ENCODE peak calls at places on chromosomes 1 and 21, in nine cellular contexts. One of them, this sample, is unnamed.

GRCh38 chr1:115829023-115829674 is 11.8 kb downstream of the NHLH2 start:
- DNase-seq in HFF-Myc: peak; percentile 60
- DNase-seq in fibroblast of pulmonary artery: peak; percentile 71
- DNase-seq in lower lobe of right lung: peak; percentile 52
- DNase-seq in A549: peak; percentile 22
- DNase-seq in AG04450: peak; percentile 27
- DNase-seq in left lung: peak; percentile 63
- DNase-seq in astrocyte of the spinal cord: peak; percentile 65
- DNase-seq in fibroblast of lung: peak; percentile 78
- DNase-seq in this sample: peak; percentile 51

GRCh38 chr1:228084325-228084724 is 1.8 kb downstream of the ARF1 start:
- DNase-seq in HFF-Myc: no peak
- DNase-seq in fibroblast of pulmonary artery: peak; percentile 78
- DNase-seq in lower lobe of right lung: peak; percentile 20
- DNase-seq in A549: no peak
- DNase-seq in AG04450: peak; percentile 50
- DNase-seq in left lung: peak; percentile 29
- DNase-seq in astrocyte of the spinal cord: peak; percentile 56
- DNase-seq in fibroblast of lung: peak; percentile 81
- DNase-seq in this sample: peak; percentile 91

GRCh38 chr1:19517017-19517416 is 31.7 kb upstream of the CAPZB start:
- DNase-seq in HFF-Myc: no peak
- DNase-seq in fibroblast of pulmonary artery: no peak
- DNase-seq in lower lobe of right lung: no peak
- DNase-seq in A549: no peak
- DNase-seq in AG04450: no peak
- DNase-seq in left lung: no peak
- DNase-seq in astrocyte of the spinal cord: no peak
- DNase-seq in fibroblast of lung: no peak
- DNase-seq in this sample: no peak

GRCh38 chr21:20875741-20876140 is 122.5 kb upstream of the NCAM2 start:
- DNase-seq in HFF-Myc: no peak
- DNase-seq in fibroblast of pulmonary artery: no peak
- DNase-seq in lower lobe of right lung: no peak
- DNase-seq in A549: no peak
- DNase-seq in AG04450: no peak
- DNase-seq in left lung: no peak
- DNase-seq in astrocyte of the spinal cord: peak; percentile 4
- DNase-seq in fibroblast of lung: no peak
- DNase-seq in this sample: no peak

GRCh38 chr1:13797397-13797796 is 97.4 kb downstream of the PRDM2 start:
- DNase-seq in HFF-Myc: no peak
- DNase-seq in fibroblast of pulmonary artery: no peak
- DNase-seq in lower lobe of right lung: no peak
- DNase-seq in A549: no peak
- DNase-seq in AG04450: no peak
- DNase-seq in left lung: no peak
- DNase-seq in astrocyte of the spinal cord: no peak
- DNase-seq in fibroblast of lung: no peak
- DNase-seq in this sample: no peak

GRCh38 chr1:5505944-5506343 is 486.3 kb downstream of the NPHP4 start:
- DNase-seq in HFF-Myc: no peak
- DNase-seq in fibroblast of pulmonary artery: no peak
- DNase-seq in lower lobe of right lung: no peak
- DNase-seq in A549: no peak
- DNase-seq in AG04450: no peak
- DNase-seq in left lung: no peak
- DNase-seq in astrocyte of the spinal cord: no peak
- DNase-seq in fibroblast of lung: no peak
- DNase-seq in this sample: no peak

GRCh38 chr1:30756545-30757195 is 904 bp downstream of the LAPTM5 start:
- DNase-seq in HFF-Myc: peak; percentile 77
- DNase-seq in fibroblast of pulmonary artery: peak; percentile 62
- DNase-seq in lower lobe of right lung: peak; percentile 89
- DNase-seq in A549: peak; percentile 28
- DNase-seq in AG04450: no peak
- DNase-seq in left lung: peak; percentile 88
- DNase-seq in astrocyte of the spinal cord: peak; percentile 90
- DNase-seq in fibroblast of lung: peak; percentile 68
- DNase-seq in this sample: peak; percentile 83

GRCh38 chr1:24952413-24952841 is 22.4 kb upstream of the RUNX3 start:
- DNase-seq in HFF-Myc: no peak
- DNase-seq in fibroblast of pulmonary artery: no peak
- DNase-seq in lower lobe of right lung: no peak
- DNase-seq in A549: no peak
- DNase-seq in AG04450: no peak
- DNase-seq in left lung: no peak
- DNase-seq in astrocyte of the spinal cord: no peak
- DNase-seq in fibroblast of lung: no peak
- DNase-seq in this sample: no peak

GRCh38 chr1:54575161-54575560 is 27.1 kb downstream of the ACOT11 start:
- DNase-seq in HFF-Myc: no peak
- DNase-seq in fibroblast of pulmonary artery: no peak
- DNase-seq in lower lobe of right lung: no peak
- DNase-seq in A549: no peak
- DNase-seq in AG04450: no peak
- DNase-seq in left lung: no peak
- DNase-seq in astrocyte of the spinal cord: no peak
- DNase-seq in fibroblast of lung: no peak
- DNase-seq in this sample: no peak

GRCh38 chr1:84298336-84298687 is 3.2 kb upstream of the SAMD13 start:
- DNase-seq in HFF-Myc: no peak
- DNase-seq in fibroblast of pulmonary artery: peak; percentile 35
- DNase-seq in lower lobe of right lung: peak; percentile 71
- DNase-seq in A549: peak; percentile 34
- DNase-seq in AG04450: no peak
- DNase-seq in left lung: peak; percentile 54
- DNase-seq in astrocyte of the spinal cord: peak; percentile 38
- DNase-seq in fibroblast of lung: peak; percentile 34
- DNase-seq in this sample: peak; percentile 38

GRCh38 chr1:90964444-90965035 is 57.3 kb downstream of the ZNF644 start:
- DNase-seq in HFF-Myc: no peak
- DNase-seq in fibroblast of pulmonary artery: peak; percentile 45
- DNase-seq in lower lobe of right lung: no peak
- DNase-seq in A549: no peak
- DNase-seq in AG04450: no peak
- DNase-seq in left lung: no peak
- DNase-seq in astrocyte of the spinal cord: peak; percentile 31
- DNase-seq in fibroblast of lung: peak; percentile 46
- DNase-seq in this sample: peak; percentile 53

GRCh38 chr21:37266515-37267221 is 466 bp downstream of the VPS26C start:
- DNase-seq in HFF-Myc: no peak
- DNase-seq in fibroblast of pulmonary artery: peak; percentile 39
- DNase-seq in lower lobe of right lung: peak; percentile 80
- DNase-seq in A549: peak; percentile 23
- DNase-seq in AG04450: no peak
- DNase-seq in left lung: no peak
- DNase-seq in astrocyte of the spinal cord: peak; percentile 36
- DNase-seq in fibroblast of lung: peak; percentile 32
- DNase-seq in this sample: peak; percentile 40

GRCh38 chr1:178399177-178399728 is 97.5 kb downstream of the CLEC20A start:
- DNase-seq in HFF-Myc: no peak
- DNase-seq in fibroblast of pulmonary artery: no peak
- DNase-seq in lower lobe of right lung: no peak
- DNase-seq in A549: no peak
- DNase-seq in AG04450: no peak
- DNase-seq in left lung: no peak
- DNase-seq in astrocyte of the spinal cord: no peak
- DNase-seq in fibroblast of lung: no peak
- DNase-seq in this sample: no peak

GRCh38 chr1:62184291-62184690 is 10.4 kb upstream of the L1TD1 start:
- DNase-seq in HFF-Myc: no peak
- DNase-seq in fibroblast of pulmonary artery: no peak
- DNase-seq in lower lobe of right lung: no peak
- DNase-seq in A549: no peak
- DNase-seq in AG04450: no peak
- DNase-seq in left lung: no peak
- DNase-seq in astrocyte of the spinal cord: no peak
- DNase-seq in fibroblast of lung: no peak
- DNase-seq in this sample: no peak

GRCh38 chr1:214753236-214753852 is 150.3 kb downstream of the CENPF start:
- DNase-seq in HFF-Myc: no peak
- DNase-seq in fibroblast of pulmonary artery: no peak
- DNase-seq in lower lobe of right lung: no peak
- DNase-seq in A549: no peak
- DNase-seq in AG04450: no peak
- DNase-seq in left lung: no peak
- DNase-seq in astrocyte of the spinal cord: no peak
- DNase-seq in fibroblast of lung: no peak
- DNase-seq in this sample: no peak

GRCh38 chr1:203686091-203686632 is 59.5 kb downstream of the ATP2B4 start:
- DNase-seq in HFF-Myc: no peak
- DNase-seq in fibroblast of pulmonary artery: no peak
- DNase-seq in lower lobe of right lung: no peak
- DNase-seq in A549: peak; percentile 14
- DNase-seq in AG04450: no peak
- DNase-seq in left lung: no peak
- DNase-seq in astrocyte of the spinal cord: peak; percentile 24
- DNase-seq in fibroblast of lung: peak; percentile 47
- DNase-seq in this sample: peak; percentile 35

GRCh38 chr1:34166191-34167090 is 1.4 kb upstream of the CSMD2 start:
- DNase-seq in HFF-Myc: no peak
- DNase-seq in fibroblast of pulmonary artery: no peak
- DNase-seq in lower lobe of right lung: no peak
- DNase-seq in A549: no peak
- DNase-seq in AG04450: no peak
- DNase-seq in left lung: no peak
- DNase-seq in astrocyte of the spinal cord: peak; percentile 17
- DNase-seq in fibroblast of lung: no peak
- DNase-seq in this sample: no peak

GRCh38 chr1:6625579-6626149 is 996 bp downstream of the THAP3 start:
- DNase-seq in HFF-Myc: no peak
- DNase-seq in fibroblast of pulmonary artery: peak; percentile 60
- DNase-seq in lower lobe of right lung: no peak
- DNase-seq in A549: peak; percentile 14
- DNase-seq in AG04450: no peak
- DNase-seq in left lung: no peak
- DNase-seq in astrocyte of the spinal cord: peak; percentile 34
- DNase-seq in fibroblast of lung: peak; percentile 69
- DNase-seq in this sample: peak; percentile 50

DNA sequence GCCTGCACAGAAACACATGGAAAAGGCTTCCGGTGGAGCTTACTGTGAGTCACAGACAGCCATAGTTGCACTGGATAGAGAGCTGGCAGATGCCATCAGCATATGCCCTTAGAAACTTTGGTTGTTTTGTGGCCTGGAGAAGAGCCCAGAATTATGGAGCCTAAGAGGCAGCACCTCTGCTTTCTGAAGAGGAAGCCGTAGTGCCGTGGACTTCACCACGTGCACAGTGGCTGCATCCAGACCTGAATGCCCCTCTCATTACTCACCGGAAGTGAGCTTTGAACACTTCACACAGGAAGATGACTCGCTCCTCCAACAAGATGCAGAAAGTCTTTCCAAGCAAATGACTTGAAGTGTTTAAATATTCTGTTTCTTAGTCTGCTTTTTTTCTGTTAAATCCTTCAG is 28.4 kb downstream of the JUN start:
- DNase-seq in HFF-Myc: peak; percentile 100
- DNase-seq in fibroblast of pulmonary artery: peak; percentile 99
- DNase-seq in lower lobe of right lung: peak; percentile 51
- DNase-seq in A549: peak; percentile 76
- DNase-seq in AG04450: peak; percentile 99
- DNase-seq in left lung: peak; percentile 71
- DNase-seq in astrocyte of the spinal cord: peak; percentile 99
- DNase-seq in fibroblast of lung: peak; percentile 99
- DNase-seq in this sample: peak; percentile 99
- H3K4me3 ChIP-seq in HFF-Myc: no peak overlapping the region
- H3K4me3 ChIP-seq in fibroblast of pulmonary artery: no peak overlapping the region
- H3K4me3 ChIP-seq in lower lobe of right lung: no peak overlapping the region
- H3K4me3 ChIP-seq in A549: no peak overlapping the region
- H3K4me3 ChIP-seq in AG04450: peak overlapping the region; percentile 8
- H3K4me3 ChIP-seq in left lung: no peak overlapping the region
- H3K4me3 ChIP-seq in astrocyte of the spinal cord: no peak overlapping the region
- H3K4me3 ChIP-seq in fibroblast of lung: no peak overlapping the region
- H3K4me3 ChIP-seq in this sample: no peak overlapping the region

GRCh38 chr1:110300412-110300811 is 38.8 kb upstream of the RBM15 start:
- DNase-seq in HFF-Myc: no peak
- DNase-seq in fibroblast of pulmonary artery: no peak
- DNase-seq in lower lobe of right lung: no peak
- DNase-seq in A549: no peak
- DNase-seq in AG04450: no peak
- DNase-seq in left lung: no peak
- DNase-seq in astrocyte of the spinal cord: no peak
- DNase-seq in fibroblast of lung: no peak
- DNase-seq in this sample: no peak
- TF ChIP-seq CTCF in HFF-Myc: no peak
- TF ChIP-seq CTCF in fibroblast of pulmonary artery: no peak
- TF ChIP-seq CTCF in lower lobe of right lung: no peak
- TF ChIP-seq CTCF in A549: no peak
- TF ChIP-seq CTCF in AG04450: no peak
- TF ChIP-seq CTCF in left lung: no peak
- TF ChIP-seq CTCF in astrocyte of the spinal cord: no peak
- TF ChIP-seq CTCF in fibroblast of lung: no peak
- TF ChIP-seq CTCF in this sample: no peak

DNA sequence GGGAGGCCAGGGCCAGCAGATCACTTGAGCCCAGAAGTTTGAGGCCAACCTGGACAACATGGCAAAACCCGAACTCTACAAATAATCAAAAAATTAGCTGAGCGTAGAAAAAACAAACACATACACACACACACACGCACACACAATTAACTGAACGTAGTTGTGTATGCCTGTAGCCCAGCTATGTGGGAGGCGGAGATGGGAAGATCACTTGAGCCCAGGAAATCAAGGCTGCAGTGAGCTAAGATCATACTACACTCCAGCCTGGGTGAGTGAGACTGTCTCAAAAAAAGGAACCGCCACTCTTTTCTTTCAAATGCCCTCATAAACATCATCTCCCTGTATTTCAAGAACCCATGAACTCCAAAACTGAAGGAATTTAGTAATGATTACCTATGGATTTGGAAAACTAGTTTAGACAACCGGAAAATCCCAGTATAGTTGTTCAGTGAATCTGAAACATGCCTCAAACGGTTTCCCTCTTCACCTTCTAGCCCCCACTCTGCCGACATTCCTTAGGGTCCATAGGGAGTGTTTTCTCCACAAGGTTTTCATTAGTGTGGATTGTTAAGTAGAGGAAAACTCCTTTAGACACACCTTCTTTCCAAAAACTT is 4.5 kb downstream of the TXNIP start:
- DNase-seq in HFF-Myc: no peak
- DNase-seq in fibroblast of pulmonary artery: no peak
- DNase-seq in lower lobe of right lung: no peak
- DNase-seq in A549: no peak
- DNase-seq in AG04450: no peak
- DNase-seq in left lung: peak; percentile 38
- DNase-seq in astrocyte of the spinal cord: no peak
- DNase-seq in fibroblast of lung: peak; percentile 55
- DNase-seq in this sample: no peak
- H3K4me3 ChIP-seq in HFF-Myc: no peak overlapping the region
- H3K4me3 ChIP-seq in fibroblast of pulmonary artery: peak overlapping the region; percentile 98
- H3K4me3 ChIP-seq in lower lobe of right lung: peak overlapping the region; percentile 75
- H3K4me3 ChIP-seq in A549: no peak overlapping the region
- H3K4me3 ChIP-seq in AG04450: no peak overlapping the region
- H3K4me3 ChIP-seq in left lung: peak overlapping the region; percentile 96
- H3K4me3 ChIP-seq in astrocyte of the spinal cord: no peak overlapping the region
- H3K4me3 ChIP-seq in fibroblast of lung: no peak overlapping the region
- H3K4me3 ChIP-seq in this sample: no peak overlapping the region

DNA sequence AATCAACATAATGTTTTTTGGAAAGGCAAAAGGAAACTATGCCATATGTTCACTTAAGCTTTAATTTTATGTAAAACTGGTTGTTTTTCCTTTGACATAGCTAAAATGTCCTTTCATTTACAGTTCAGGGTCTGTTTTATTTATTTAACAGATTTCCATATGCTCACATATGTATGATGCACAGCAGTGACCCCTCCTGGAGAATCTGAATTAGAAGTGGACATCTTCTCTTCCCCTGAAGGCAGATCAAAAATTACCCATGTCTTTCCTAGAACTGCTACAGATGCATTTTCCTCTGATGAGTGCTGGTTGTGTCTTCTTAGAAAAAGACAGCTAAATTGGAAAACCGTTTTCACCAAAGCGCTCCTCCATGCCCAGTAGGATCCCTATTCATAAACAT is 143.6 kb upstream of the USH2A start:
- DNase-seq in HFF-Myc: peak; percentile 4
- DNase-seq in fibroblast of pulmonary artery: peak; percentile 47
- DNase-seq in lower lobe of right lung: no peak
- DNase-seq in A549: peak; percentile 10
- DNase-seq in AG04450: no peak
- DNase-seq in left lung: no peak
- DNase-seq in astrocyte of the spinal cord: peak; percentile 35
- DNase-seq in fibroblast of lung: peak; percentile 64
- DNase-seq in this sample: peak; percentile 41
- TF ChIP-seq CTCF in HFF-Myc: peak; percentile 39
- TF ChIP-seq CTCF in fibroblast of pulmonary artery: peak; percentile 50
- TF ChIP-seq CTCF in lower lobe of right lung: peak; percentile 32
- TF ChIP-seq CTCF in A549: no peak
- TF ChIP-seq CTCF in AG04450: peak; percentile 60
- TF ChIP-seq CTCF in left lung: peak; percentile 20
- TF ChIP-seq CTCF in astrocyte of the spinal cord: peak; percentile 56
- TF ChIP-seq CTCF in fibroblast of lung: peak; percentile 58
- TF ChIP-seq CTCF in this sample: peak; percentile 31

This sample was measured in cardiac fibroblast.